ENCODE peak calls at places on chromosome 14, in five cellular contexts. One of them, this sample, is unnamed.

GRCh38 chr14:92577321-92577742 is 63.8 kb downstream of the RIN3 start:
- DNase-seq in H1: no peak
- DNase-seq in HepG2: no peak
- DNase-seq in GM12878: peak
- DNase-seq in K562: no peak
- DNase-seq in this sample: no peak

GRCh38 chr14:97109234-97109633 is 312.1 kb downstream of the VRK1 start:
- DNase-seq in K562: no peak
- DNase-seq in HepG2: no peak
- DNase-seq in GM12878: no peak
- DNase-seq in H1: no peak
- DNase-seq in this sample: no peak

GRCh38 chr14:21192875-21193535 is 37.1 kb upstream of the OR5AU1 start:
- DNase-seq in K562: no peak
- DNase-seq in HepG2: no peak
- DNase-seq in H1: no peak
- DNase-seq in GM12878: no peak
- DNase-seq in this sample: no peak

GRCh38 chr14:71452987-71453386 is 479.2 kb upstream of the RGS6 start:
- DNase-seq in GM12878: no peak
- DNase-seq in HepG2: no peak
- DNase-seq in H1: no peak
- DNase-seq in K562: no peak
- DNase-seq in this sample: no peak

GRCh38 chr14:21825147-21825743 is 151.6 kb upstream of the OR4E1 start:
- DNase-seq in H1: no peak
- DNase-seq in HepG2: peak
- DNase-seq in GM12878: no peak
- DNase-seq in K562: peak
- DNase-seq in this sample: peak

GRCh38 chr14:50059773-50060629 is 56.4 kb downstream of the VCPKMT start:
- DNase-seq in H1: no peak
- DNase-seq in HepG2: peak
- DNase-seq in K562: no peak
- DNase-seq in GM12878: no peak
- DNase-seq in this sample: no peak

GRCh38 chr14:87005336-87005735 is 987.6 kb downstream of the GALC start:
- DNase-seq in H1: no peak
- DNase-seq in GM12878: no peak
- DNase-seq in K562: no peak
- DNase-seq in HepG2: no peak
- DNase-seq in this sample: no peak

GRCh38 chr14:64611358-64612020 is 61.7 kb downstream of the PPP1R36 start:
- DNase-seq in K562: no peak
- DNase-seq in HepG2: no peak
- DNase-seq in GM12878: no peak
- DNase-seq in H1: peak
- DNase-seq in this sample: no peak

GRCh38 chr14:58793096-58793740 is 155.5 kb downstream of the DACT1 start:
- DNase-seq in H1: no peak
- DNase-seq in HepG2: no peak
- DNase-seq in GM12878: no peak
- DNase-seq in K562: no peak
- DNase-seq in this sample: no peak

GRCh38 chr14:98926802-98927201 is 345.2 kb downstream of the BCL11B start:
- DNase-seq in HepG2: no peak
- DNase-seq in H1: no peak
- DNase-seq in GM12878: no peak
- DNase-seq in K562: no peak
- DNase-seq in this sample: no peak

GRCh38 chr14:93090826-93091583 is 24.7 kb downstream of the ITPK1 start:
- DNase-seq in HepG2: no peak
- DNase-seq in H1: no peak
- DNase-seq in K562: no peak
- DNase-seq in GM12878: no peak
- DNase-seq in this sample: peak

GRCh38 chr14:98808494-98809407 is 463.2 kb downstream of the BCL11B start:
- DNase-seq in H1: no peak
- DNase-seq in K562: no peak
- DNase-seq in GM12878: no peak
- DNase-seq in HepG2: no peak
- DNase-seq in this sample: no peak

GRCh38 chr14:103227076-103227475 is 103.8 kb downstream of the TNFAIP2 start:
- DNase-seq in K562: no peak
- DNase-seq in GM12878: no peak
- DNase-seq in H1: no peak
- DNase-seq in HepG2: no peak
- DNase-seq in this sample: no peak

GRCh38 chr14:99245541-99246511 is 26.2 kb downstream of the BCL11B start:
- DNase-seq in K562: no peak
- DNase-seq in H1: peak
- DNase-seq in HepG2: no peak
- DNase-seq in GM12878: no peak
- DNase-seq in this sample: no peak

GRCh38 chr14:32319368-32320049 is 9.6 kb upstream of the AKAP6 start:
- DNase-seq in GM12878: no peak
- DNase-seq in K562: no peak
- DNase-seq in HepG2: no peak
- DNase-seq in H1: no peak
- DNase-seq in this sample: no peak

GRCh38 chr14:37985826-37986470 is 221.8 kb upstream of the SSTR1 start:
- DNase-seq in GM12878: no peak
- DNase-seq in K562: peak
- DNase-seq in H1: no peak
- DNase-seq in HepG2: peak
- DNase-seq in this sample: peak

GRCh38 chr14:31449971-31450610 is 7.2 kb downstream of the DTD2 start:
- DNase-seq in HepG2: peak
- DNase-seq in K562: peak
- DNase-seq in H1: no peak
- DNase-seq in GM12878: no peak
- DNase-seq in this sample: peak

GRCh38 chr14:93941293-93941910 is 14.3 kb downstream of the FAM181A start:
- DNase-seq in HepG2: no peak
- DNase-seq in K562: no peak
- DNase-seq in GM12878: no peak
- DNase-seq in H1: no peak
- DNase-seq in this sample: no peak

GRCh38 chr14:22007278-22008097 is 333.9 kb upstream of the OR4E1 start:
- DNase-seq in GM12878: no peak
- DNase-seq in H1: no peak
- DNase-seq in HepG2: no peak
- DNase-seq in K562: no peak
- DNase-seq in this sample: no peak

GRCh38 chr14:32417956-32418552 is 89.0 kb downstream of the AKAP6 start:
- DNase-seq in H1: no peak
- DNase-seq in K562: no peak
- DNase-seq in GM12878: no peak
- DNase-seq in HepG2: no peak
- DNase-seq in this sample: no peak

GRCh38 chr14:71764701-71765347 is 167.4 kb upstream of the RGS6 start:
- DNase-seq in HepG2: no peak
- DNase-seq in GM12878: no peak
- DNase-seq in H1: no peak
- DNase-seq in K562: no peak
- DNase-seq in this sample: no peak

GRCh38 chr14:89240414-89240813 is 176.6 kb downstream of the FOXN3 start:
- DNase-seq in GM12878: no peak
- DNase-seq in HepG2: no peak
- DNase-seq in K562: no peak
- DNase-seq in H1: no peak
- DNase-seq in this sample: no peak

GRCh38 chr14:21525995-21526671 is at the start of gene SALL2:
- DNase-seq in K562: peak
- DNase-seq in H1: peak
- DNase-seq in GM12878: peak
- DNase-seq in HepG2: peak
- DNase-seq in this sample: peak

GRCh38 chr14:35408026-35408425 is 3.5 kb upstream of the NFKBIA start:
- DNase-seq in GM12878: no peak
- DNase-seq in K562: no peak
- DNase-seq in H1: no peak
- DNase-seq in HepG2: no peak
- DNase-seq in this sample: no peak

GRCh38 chr14:74478996-74479635 is 14.0 kb downstream of the NPC2 start:
- DNase-seq in K562: no peak
- DNase-seq in HepG2: peak
- DNase-seq in H1: no peak
- DNase-seq in GM12878: no peak
- DNase-seq in this sample: peak

GRCh38 chr14:100988011-100988410 is 84.5 kb upstream of the RTL1 start:
- DNase-seq in HepG2: no peak
- DNase-seq in K562: no peak
- DNase-seq in GM12878: no peak
- DNase-seq in H1: no peak
- DNase-seq in this sample: no peak

GRCh38 chr14:67729072-67729561 is 27.4 kb downstream of the RDH12 start:
- DNase-seq in K562: no peak
- DNase-seq in GM12878: no peak
- DNase-seq in HepG2: peak
- DNase-seq in H1: peak
- DNase-seq in this sample: no peak

GRCh38 chr14:100822921-100823320 is 3.0 kb upstream of the MEG3 start:
- DNase-seq in HepG2: no peak
- DNase-seq in H1: no peak
- DNase-seq in GM12878: no peak
- DNase-seq in K562: no peak
- DNase-seq in this sample: no peak

GRCh38 chr14:55126932-55127490 is 2.0 kb upstream of the LGALS3 start:
- DNase-seq in HepG2: no peak
- DNase-seq in H1: no peak
- DNase-seq in K562: no peak
- DNase-seq in GM12878: no peak
- DNase-seq in this sample: no peak

GRCh38 chr14:55126089-55126488 is 3.0 kb upstream of the LGALS3 start:
- DNase-seq in HepG2: no peak
- DNase-seq in K562: no peak
- DNase-seq in H1: no peak
- DNase-seq in GM12878: no peak
- DNase-seq in this sample: no peak

GRCh38 chr14:55128386-55129085 is 516 bp upstream of the LGALS3 start:
- DNase-seq in H1: no peak
- DNase-seq in GM12878: no peak
- DNase-seq in K562: no peak
- DNase-seq in HepG2: no peak
- DNase-seq in this sample: no peak

GRCh38 chr14:55129086-55129427 is at the start of gene LGALS3:
- DNase-seq in H1: no peak
- DNase-seq in HepG2: no peak
- DNase-seq in K562: peak
- DNase-seq in GM12878: no peak
- DNase-seq in this sample: peak

DNA sequence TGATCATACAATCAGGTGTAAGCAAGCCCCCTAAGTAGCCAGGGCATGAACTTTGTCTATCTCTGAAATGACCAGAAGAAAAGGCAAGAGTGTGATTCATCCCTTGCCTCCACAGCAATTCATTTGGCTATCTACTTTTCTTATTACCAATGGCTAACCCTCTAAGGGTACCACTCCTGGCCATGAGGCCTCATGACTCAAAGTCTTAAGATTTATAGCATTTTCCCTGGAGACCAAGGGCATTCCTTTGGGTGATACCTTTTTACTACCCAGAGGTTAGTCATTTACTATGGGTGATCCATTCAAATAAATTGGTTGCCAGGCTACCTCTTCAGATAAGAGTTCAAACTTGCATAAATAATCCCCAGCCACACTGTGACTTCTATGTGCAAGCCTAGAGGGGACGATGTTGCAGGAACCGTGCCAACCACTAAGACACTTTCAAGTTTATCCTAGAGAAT is 1.5 kb upstream of the LGALS3 start:
- DNase-seq in K562: no peak
- DNase-seq in HepG2: no peak
- DNase-seq in GM12878: no peak
- DNase-seq in H1: no peak
- DNase-seq in this sample: no peak
- TF ChIP-seq TAF1 in K562: no peak
- TF ChIP-seq TAF1 in HepG2: no peak
- TF ChIP-seq TAF1 in GM12878: no peak
- TF ChIP-seq TAF1 in H1: no peak
- TF ChIP-seq TAF1 in this sample: no peak

GRCh38 chr14:81509321-81509720 is 24.3 kb downstream of the SEL1L start:
- DNase-seq in H1: no peak
- DNase-seq in K562: no peak
- DNase-seq in HepG2: no peak
- DNase-seq in GM12878: no peak
- DNase-seq in this sample: no peak

GRCh38 chr14:81506512-81506911 is 27.1 kb downstream of the SEL1L start:
- DNase-seq in GM12878: no peak
- DNase-seq in H1: no peak
- DNase-seq in HepG2: no peak
- DNase-seq in K562: no peak
- DNase-seq in this sample: no peak

GRCh38 chr14:81511110-81511900 is 22.3 kb downstream of the SEL1L start:
- DNase-seq in H1: no peak
- DNase-seq in GM12878: no peak
- DNase-seq in HepG2: peak
- DNase-seq in K562: no peak
- DNase-seq in this sample: no peak

GRCh38 chr14:81504864-81505263 is 28.8 kb downstream of the SEL1L start:
- DNase-seq in K562: no peak
- DNase-seq in H1: no peak
- DNase-seq in HepG2: no peak
- DNase-seq in GM12878: no peak
- DNase-seq in this sample: no peak

GRCh38 chr14:81509838-81510452 is 23.7 kb downstream of the SEL1L start:
- DNase-seq in HepG2: no peak
- DNase-seq in H1: no peak
- DNase-seq in K562: no peak
- DNase-seq in GM12878: no peak
- DNase-seq in this sample: no peak
- H3K9ac ChIP-seq in HepG2: no peak
- H3K9ac ChIP-seq in H1: no peak
- H3K9ac ChIP-seq in K562: no peak
- H3K9ac ChIP-seq in GM12878: no peak
- H3K9ac ChIP-seq in this sample: no peak

GRCh38 chr14:69088523-69089445 is 64.1 kb downstream of the DCAF5 start:
- DNase-seq in K562: no peak
- DNase-seq in H1: no peak
- DNase-seq in GM12878: no peak
- DNase-seq in HepG2: no peak
- DNase-seq in this sample: peak
- TF ChIP-seq RFX5 in K562: no peak
- TF ChIP-seq RFX5 in H1: no peak
- TF ChIP-seq RFX5 in GM12878: no peak
- TF ChIP-seq RFX5 in HepG2: no peak
- TF ChIP-seq RFX5 in this sample: no peak

GRCh38 chr14:51182166-51182565 is 57.9 kb upstream of the TMX1 start:
- DNase-seq in H1: no peak
- DNase-seq in K562: no peak
- DNase-seq in HepG2: no peak
- DNase-seq in GM12878: no peak
- DNase-seq in this sample: no peak
- TF ChIP-seq TAF1 in H1: no peak
- TF ChIP-seq TAF1 in K562: no peak
- TF ChIP-seq TAF1 in HepG2: no peak
- TF ChIP-seq TAF1 in GM12878: no peak
- TF ChIP-seq TAF1 in this sample: no peak

This sample was measured in SK-N-SH.